ENCODE peak calls at places on chromosomes 12 and 14, in five cellular contexts. One of them, this sample, is unnamed.

GRCh38 chr14:53634793-53635192 is 321.8 kb downstream of the BMP4 start:
- DNase-seq in SK-N-SH: no peak
- DNase-seq in H9: no peak
- DNase-seq in astrocyte: no peak
- DNase-seq in mammary epithelial cell: no peak
- DNase-seq in this sample: no peak

GRCh38 chr14:52325126-52325525 is 11.0 kb downstream of the PTGER2 start:
- DNase-seq in SK-N-SH: no peak
- DNase-seq in H9: no peak
- DNase-seq in astrocyte: peak
- DNase-seq in mammary epithelial cell: peak
- DNase-seq in this sample: no peak

GRCh38 chr12:50572760-50573159 is 68.0 kb downstream of the DIP2B start:
- DNase-seq in SK-N-SH: no peak
- DNase-seq in H9: no peak
- DNase-seq in astrocyte: no peak
- DNase-seq in mammary epithelial cell: peak
- DNase-seq in this sample: no peak

GRCh38 chr12:45349911-45350310 is 134.0 kb downstream of the ANO6 start:
- DNase-seq in SK-N-SH: no peak
- DNase-seq in H9: no peak
- DNase-seq in astrocyte: no peak
- DNase-seq in mammary epithelial cell: no peak
- DNase-seq in this sample: no peak

GRCh38 chr12:76264617-76265016 is 83.6 kb downstream of the BBS10 start:
- DNase-seq in SK-N-SH: no peak
- DNase-seq in H9: no peak
- DNase-seq in astrocyte: no peak
- DNase-seq in mammary epithelial cell: peak
- DNase-seq in this sample: no peak

GRCh38 chr12:104928036-104928770 is 29.9 kb downstream of the SLC41A2 start:
- DNase-seq in SK-N-SH: no peak
- DNase-seq in H9: no peak
- DNase-seq in astrocyte: no peak
- DNase-seq in mammary epithelial cell: no peak
- DNase-seq in this sample: no peak

GRCh38 chr12:26117321-26117720 is 7.5 kb downstream of the BHLHE41 start:
- DNase-seq in SK-N-SH: no peak
- DNase-seq in H9: no peak
- DNase-seq in astrocyte: no peak
- DNase-seq in mammary epithelial cell: no peak
- DNase-seq in this sample: peak

GRCh38 chr14:69325086-69325485 is 65.1 kb downstream of the GALNT16 start:
- DNase-seq in SK-N-SH: no peak
- DNase-seq in H9: no peak
- DNase-seq in astrocyte: no peak
- DNase-seq in mammary epithelial cell: no peak
- DNase-seq in this sample: no peak

GRCh38 chr12:41795910-41796309 is 348.8 kb downstream of the GXYLT1 start:
- DNase-seq in SK-N-SH: peak
- DNase-seq in H9: peak
- DNase-seq in astrocyte: no peak
- DNase-seq in mammary epithelial cell: no peak
- DNase-seq in this sample: no peak

GRCh38 chr12:47819902-47820630 is at the start of gene HDAC7:
- DNase-seq in SK-N-SH: peak
- DNase-seq in H9: peak
- DNase-seq in astrocyte: peak
- DNase-seq in mammary epithelial cell: peak
- DNase-seq in this sample: peak

GRCh38 chr12:46209914-46210834 is 58.7 kb downstream of the SLC38A1 start:
- DNase-seq in SK-N-SH: no peak
- DNase-seq in H9: no peak
- DNase-seq in astrocyte: peak
- DNase-seq in mammary epithelial cell: peak
- DNase-seq in this sample: no peak

GRCh38 chr12:49277466-49277865 is 12.6 kb downstream of the TUBA1C start:
- DNase-seq in SK-N-SH: no peak
- DNase-seq in H9: no peak
- DNase-seq in astrocyte: no peak
- DNase-seq in mammary epithelial cell: no peak
- DNase-seq in this sample: no peak

GRCh38 chr12:82723891-82724290 is 37.2 kb downstream of the TMTC2 start:
- DNase-seq in SK-N-SH: no peak
- DNase-seq in H9: no peak
- DNase-seq in astrocyte: no peak
- DNase-seq in mammary epithelial cell: no peak
- DNase-seq in this sample: no peak

GRCh38 chr12:131991816-131992430 is 42.2 kb downstream of the EP400 start:
- DNase-seq in SK-N-SH: no peak
- DNase-seq in H9: no peak
- DNase-seq in astrocyte: peak
- DNase-seq in mammary epithelial cell: no peak
- DNase-seq in this sample: no peak

GRCh38 chr12:2179953-2180736 is 127.4 kb downstream of the CACNA1C start:
- DNase-seq in SK-N-SH: no peak
- DNase-seq in H9: no peak
- DNase-seq in astrocyte: peak
- DNase-seq in mammary epithelial cell: peak
- DNase-seq in this sample: no peak

GRCh38 chr14:23351681-23352505 is 794 bp downstream of the SLC22A17 start:
- DNase-seq in SK-N-SH: peak
- DNase-seq in H9: peak
- DNase-seq in astrocyte: no peak
- DNase-seq in mammary epithelial cell: no peak
- DNase-seq in this sample: no peak

GRCh38 chr14:94345344-94346072 is 22.4 kb upstream of the SERPINA6 start:
- DNase-seq in SK-N-SH: no peak
- DNase-seq in H9: no peak
- DNase-seq in astrocyte: peak
- DNase-seq in mammary epithelial cell: peak
- DNase-seq in this sample: no peak

GRCh38 chr12:4567073-4567881 is 5.3 kb downstream of the DYRK4 start:
- DNase-seq in SK-N-SH: no peak
- DNase-seq in H9: no peak
- DNase-seq in astrocyte: no peak
- DNase-seq in mammary epithelial cell: no peak
- DNase-seq in this sample: no peak
- H3K9ac ChIP-seq in SK-N-SH: no peak
- H3K9ac ChIP-seq in H9: no peak
- H3K9ac ChIP-seq in astrocyte: no peak
- H3K9ac ChIP-seq in mammary epithelial cell: no peak
- H3K9ac ChIP-seq in this sample: no peak

DNA sequence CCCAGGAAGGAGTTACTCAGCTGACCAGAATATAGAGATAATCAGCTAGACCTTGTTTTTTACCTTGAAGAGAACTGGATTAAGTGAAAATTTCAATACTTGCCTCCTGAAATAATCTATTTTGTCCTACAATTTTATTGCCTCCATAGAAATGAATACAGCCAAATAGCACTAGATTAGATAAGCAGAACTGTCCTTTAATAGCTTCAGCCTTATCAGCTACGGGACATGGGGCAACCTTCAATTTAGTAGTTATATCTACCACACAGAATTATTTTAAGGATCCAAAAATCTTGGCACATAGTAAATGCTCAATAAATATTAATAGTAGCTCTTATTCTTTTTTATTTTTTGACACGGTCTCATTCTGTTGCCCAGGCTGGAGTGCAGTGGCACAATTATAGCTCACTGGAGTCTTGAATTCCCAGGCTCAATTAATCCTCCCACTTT is 67.2 kb upstream of the PLEKHG3 start:
- DNase-seq in SK-N-SH: no peak
- DNase-seq in H9: no peak
- DNase-seq in astrocyte: no peak
- DNase-seq in mammary epithelial cell: no peak
- DNase-seq in this sample: no peak
- TF ChIP-seq CTCF in SK-N-SH: no peak
- TF ChIP-seq CTCF in H9: no peak
- TF ChIP-seq CTCF in astrocyte: no peak
- TF ChIP-seq CTCF in mammary epithelial cell: no peak
- TF ChIP-seq CTCF in this sample: no peak

DNA sequence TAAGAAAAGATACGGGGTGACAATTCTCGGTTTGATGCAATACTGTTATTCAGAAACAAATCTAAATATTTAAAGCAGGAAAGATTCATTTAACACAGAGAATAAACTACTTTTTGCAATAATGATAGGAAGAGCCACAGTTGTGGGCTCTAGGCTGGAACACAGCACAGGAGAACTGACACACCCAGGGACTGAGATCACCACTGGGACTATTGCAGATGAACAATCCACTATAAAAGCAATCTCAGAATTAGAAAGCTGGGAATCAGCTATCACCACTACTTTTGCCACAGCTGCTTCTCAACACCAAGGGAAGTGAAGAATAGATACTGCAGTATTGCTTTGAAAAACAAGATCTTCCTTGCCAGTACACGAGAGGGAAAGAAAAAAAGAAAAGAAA is 4.1 kb upstream of the PIK3C2G start:
- DNase-seq in SK-N-SH: no peak
- DNase-seq in H9: no peak
- DNase-seq in astrocyte: no peak
- DNase-seq in mammary epithelial cell: peak
- DNase-seq in this sample: no peak
- H3K9ac ChIP-seq in SK-N-SH: no peak
- H3K9ac ChIP-seq in H9: no peak
- H3K9ac ChIP-seq in astrocyte: no peak
- H3K9ac ChIP-seq in mammary epithelial cell: no peak
- H3K9ac ChIP-seq in this sample: no peak

GRCh38 chr14:39432619-39433451 is 602 bp upstream of the FBXO33 start:
- DNase-seq in SK-N-SH: peak
- DNase-seq in H9: peak
- DNase-seq in astrocyte: peak
- DNase-seq in mammary epithelial cell: peak
- DNase-seq in this sample: peak
- TF ChIP-seq CTCF in SK-N-SH: peak
- TF ChIP-seq CTCF in H9: no peak
- TF ChIP-seq CTCF in astrocyte: no peak
- TF ChIP-seq CTCF in mammary epithelial cell: peak
- TF ChIP-seq CTCF in this sample: no peak

GRCh38 chr12:54301428-54302045 is 722 bp upstream of the NFE2 start:
- DNase-seq in SK-N-SH: no peak
- DNase-seq in H9: peak
- DNase-seq in astrocyte: no peak
- DNase-seq in mammary epithelial cell: no peak
- DNase-seq in this sample: no peak

GRCh38 chr12:54298904-54299303 is 1.9 kb downstream of the NFE2 start:
- DNase-seq in SK-N-SH: no peak
- DNase-seq in H9: no peak
- DNase-seq in astrocyte: no peak
- DNase-seq in mammary epithelial cell: no peak
- DNase-seq in this sample: no peak

GRCh38 chr12:54299515-54300266 is 1.1 kb downstream of the NFE2 start:
- DNase-seq in SK-N-SH: no peak
- DNase-seq in H9: no peak
- DNase-seq in astrocyte: no peak
- DNase-seq in mammary epithelial cell: no peak
- DNase-seq in this sample: no peak

GRCh38 chr12:54300732-54301427 is at the start of gene NFE2:
- DNase-seq in SK-N-SH: peak
- DNase-seq in H9: peak
- DNase-seq in astrocyte: peak
- DNase-seq in mammary epithelial cell: peak
- DNase-seq in this sample: peak

GRCh38 chr12:54300267-54300731 is 516 bp downstream of the NFE2 start:
- DNase-seq in SK-N-SH: no peak
- DNase-seq in H9: peak
- DNase-seq in astrocyte: no peak
- DNase-seq in mammary epithelial cell: no peak
- DNase-seq in this sample: no peak
- H3K9ac ChIP-seq in SK-N-SH: no peak
- H3K9ac ChIP-seq in H9: no peak
- H3K9ac ChIP-seq in astrocyte: no peak
- H3K9ac ChIP-seq in mammary epithelial cell: no peak
- H3K9ac ChIP-seq in this sample: no peak

GRCh38 chr12:5047094-5047493 is 3.4 kb downstream of the KCNA5 start:
- DNase-seq in SK-N-SH: no peak
- DNase-seq in H9: no peak
- DNase-seq in astrocyte: no peak
- DNase-seq in mammary epithelial cell: no peak
- DNase-seq in this sample: no peak
- TF ChIP-seq CTCF in SK-N-SH: no peak
- TF ChIP-seq CTCF in H9: no peak
- TF ChIP-seq CTCF in astrocyte: no peak
- TF ChIP-seq CTCF in mammary epithelial cell: no peak
- TF ChIP-seq CTCF in this sample: no peak

GRCh38 chr12:64255249-64255648 is 33.2 kb upstream of the KICS2 start:
- DNase-seq in SK-N-SH: no peak
- DNase-seq in H9: no peak
- DNase-seq in astrocyte: no peak
- DNase-seq in mammary epithelial cell: no peak
- DNase-seq in this sample: no peak
- H3K9ac ChIP-seq in SK-N-SH: no peak
- H3K9ac ChIP-seq in H9: no peak
- H3K9ac ChIP-seq in astrocyte: no peak
- H3K9ac ChIP-seq in mammary epithelial cell: no peak
- H3K9ac ChIP-seq in this sample: no peak

GRCh38 chr14:50311337-50311973 is 574 bp downstream of the L2HGDH start:
- DNase-seq in SK-N-SH: peak
- DNase-seq in H9: no peak
- DNase-seq in astrocyte: no peak
- DNase-seq in mammary epithelial cell: no peak
- DNase-seq in this sample: no peak
- TF ChIP-seq CTCF in SK-N-SH: peak
- TF ChIP-seq CTCF in H9: peak
- TF ChIP-seq CTCF in astrocyte: peak
- TF ChIP-seq CTCF in mammary epithelial cell: peak
- TF ChIP-seq CTCF in this sample: peak